ENCODE peak calls at places on chromosomes 16 and 17, in five cellular contexts. G is A549; I is osteoblast; H is effector memory CD4-positive, alpha-beta T cell; A is psoas muscle. W is an unnamed sample.
A peak's percentile ranks its signal among the peaks of the same experiment; 100 is the strongest.

GRCh38 chr17:74971842-74972106 is 785 bp downstream of the HID1 start:
- DNase-seq in A (no peak), I (no peak), G (no peak), H (no peak), W (no peak)

GRCh38 chr16:3289998-3290673 is 6.8 kb downstream of the ZNF263 start:
- DNase-seq in I (no peak), H (no peak), G (no peak), A (no peak), W (no peak)

GRCh38 chr17:75207760-75208159 is 2.3 kb downstream of the NUP85 start:
- DNase-seq in A (no peak), H (no peak), G (no peak), I (no peak), W (no peak)

GRCh38 chr17:42246515-42246914 is 29.7 kb downstream of the STAT5B start:
- DNase-seq in H (no peak), A (no peak), I (no peak), G (no peak), W (no peak)

GRCh38 chr16:79560923-79561322 is 39.6 kb downstream of the MAF start:
- DNase-seq in H (no peak), I (no peak), A (no peak), G (no peak), W (no peak)

GRCh38 chr17:4845128-4845527 is 12.0 kb downstream of the MINK1 start:
- DNase-seq in A (no peak), H (no peak), I (no peak), G (no peak), W (no peak)

GRCh38 chr17:7307686-7308624 is 527 bp downstream of the EIF5A start:
- DNase-seq in I (peak; percentile 90), G (peak; percentile 52), A (peak; percentile 86), H (peak; percentile 57), W (no peak)

GRCh38 chr17:78316867-78317816 is 42.7 kb downstream of the SOCS3 start:
- DNase-seq in G (peak; percentile 89), I (peak; percentile 88), A (no peak), H (no peak), W (no peak)

GRCh38 chr17:18016426-18016825 is 22.5 kb downstream of the ATPAF2 start:
- DNase-seq in A (no peak), G (no peak), I (no peak), H (no peak), W (no peak)

GRCh38 chr17:63828936-63829335 is 1.5 kb upstream of the FTSJ3 start:
- DNase-seq in G (no peak), I (no peak), A (no peak), H (no peak), W (no peak)
- H3K4me3 ChIP-seq in G (no peak overlapping the region), I (no peak overlapping the region), A (peak overlapping the region; percentile 93), H (no peak overlapping the region), W (no peak overlapping the region)

GRCh38 chr16:2122429-2122828 is 13.3 kb downstream of the PKD1 start:
- DNase-seq in G (no peak), A (no peak), H (no peak), I (peak; percentile 32), W (no peak)
- H3K4me3 ChIP-seq in G (no peak overlapping the region), A (peak overlapping the region; percentile 46), H (no peak overlapping the region), I (no peak overlapping the region), W (peak overlapping the region; percentile 4)

DNA sequence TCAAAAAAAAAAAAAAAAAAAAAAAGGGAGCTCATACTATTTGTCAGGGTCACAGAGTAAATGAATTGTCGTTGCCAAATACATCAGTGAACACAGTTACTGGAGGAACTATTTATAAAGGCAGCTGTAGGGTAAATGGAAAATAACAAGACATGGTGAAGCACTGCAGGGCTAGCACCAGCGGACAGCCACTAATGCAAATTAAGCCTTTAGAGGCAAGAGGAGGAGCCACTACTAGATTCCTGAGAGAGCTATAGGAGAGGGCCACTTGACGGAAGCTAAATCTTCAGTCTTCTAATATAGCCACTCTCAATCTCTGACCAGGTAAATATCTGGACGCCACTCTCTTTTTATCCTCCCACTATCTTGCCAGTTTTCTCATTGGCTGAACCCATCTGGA is 801.2 kb upstream of the GOT2 start:
- DNase-seq in A (no peak), I (no peak), H (no peak), G (no peak), W (no peak)
- H3K4me3 ChIP-seq in A (no peak overlapping the region), I (no peak overlapping the region), H (no peak overlapping the region), G (no peak overlapping the region), W (no peak overlapping the region)

DNA sequence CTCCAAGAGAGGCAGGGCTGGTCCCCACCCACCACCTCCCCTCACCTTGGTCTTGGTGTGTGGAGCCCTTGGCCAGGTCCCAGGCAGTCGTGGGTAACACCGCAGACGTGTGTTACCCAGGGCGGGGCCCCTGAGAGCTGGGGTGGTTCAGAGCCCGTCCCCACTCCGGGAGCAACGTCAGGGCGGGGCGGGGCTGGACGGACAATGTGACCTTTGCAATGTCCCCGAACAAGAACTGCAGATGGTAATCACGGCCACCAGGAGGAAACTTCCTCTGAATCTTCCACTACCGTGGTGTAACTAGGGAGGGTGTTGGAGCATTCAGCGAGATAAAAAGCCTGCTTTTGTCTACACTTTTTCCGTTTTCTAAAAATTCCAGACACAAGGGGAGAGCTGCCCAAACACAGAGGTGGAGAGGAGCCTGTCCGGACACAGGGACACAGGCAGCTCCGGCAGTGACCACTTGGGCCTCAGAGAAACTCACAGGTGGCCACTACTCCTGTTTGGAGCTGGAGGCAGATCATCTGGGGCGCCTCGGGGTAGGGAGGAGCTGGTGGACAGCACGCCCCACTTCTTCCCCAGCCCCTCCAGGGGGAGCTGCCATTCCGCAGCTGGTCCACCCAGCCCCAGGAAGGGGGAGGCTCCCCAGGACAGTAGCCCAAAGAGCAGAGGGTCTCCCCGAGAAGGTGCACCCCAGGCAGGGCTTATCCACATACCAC is 14.2 kb upstream of the SLC38A10 start:
- DNase-seq in G (peak; percentile 99), I (peak; percentile 99), H (no peak), A (peak; percentile 96), W (peak; percentile 67)
- H3K4me3 ChIP-seq in G (peak overlapping the region; percentile 48), I (peak overlapping the region; percentile 53), H (no peak overlapping the region), A (peak overlapping the region; percentile 61), W (peak overlapping the region; percentile 36)

W was measured in LNCaP clone FGC.